ENCODE peak calls at places on chromosomes 4 and X, in six cellular contexts. T is kidney epithelial cell; F is CD8-positive, alpha-beta memory T cell; Q is stomach; W is SK-N-SH; C is left ventricle myocardium inferior. B is an unnamed sample.

GRCh38 chrX:66635360-66635759 is 3.5 kb downstream of the EDA2R start:
- DNase-seq in T (peak), F (no peak), Q (no peak), W (no peak), C (no peak), B (no peak)

GRCh38 chr4:4583606-4584005 is 41.8 kb upstream of the STX18 start:
- DNase-seq in T (no peak), F (no peak), Q (no peak), W (no peak), C (no peak), B (no peak)

GRCh38 chrX:2614911-2615310 is 76.2 kb upstream of the CD99 start:
- DNase-seq in T (peak), F (no peak), Q (no peak), W (no peak), C (no peak), B (no peak)

GRCh38 chrX:150036641-150037040 is 98.3 kb upstream of the EOLA2 start:
- DNase-seq in T (no peak), F (no peak), Q (no peak), W (no peak), C (no peak), B (no peak)

GRCh38 chr4:8191136-8191747 is 7.8 kb upstream of the SH3TC1 start:
- DNase-seq in T (no peak), F (no peak), Q (peak), W (no peak), C (peak), B (peak)

GRCh38 chrX:132375941-132376340 is 112.9 kb downstream of the MBNL3 start:
- DNase-seq in T (no peak), F (no peak), Q (no peak), W (no peak), C (no peak), B (peak)

GRCh38 chrX:18886344-18887161 is 97.4 kb downstream of the PHKA2 start:
- DNase-seq in T (no peak), F (peak), Q (peak), W (peak), C (peak), B (peak)

GRCh38 chr4:120443111-120443510 is 376.5 kb upstream of the MAD2L1 start:
- DNase-seq in T (no peak), F (no peak), Q (no peak), W (no peak), C (no peak), B (no peak)

GRCh38 chr4:3484057-3484973 is 21.2 kb downstream of the DOK7 start:
- DNase-seq in T (peak), F (no peak), Q (peak), W (peak), C (peak), B (no peak)

GRCh38 chr4:15906024-15906443 is 32.5 kb downstream of the FGFBP1 start:
- DNase-seq in T (peak), F (no peak), Q (peak), W (no peak), C (peak), B (no peak)

GRCh38 chrX:13664026-13664425 is 11.1 kb downstream of the TCEANC start:
- DNase-seq in T (no peak), F (no peak), Q (no peak), W (no peak), C (no peak), B (no peak)

GRCh38 chrX:2596856-2597255 is 94.2 kb upstream of the CD99 start:
- DNase-seq in T (no peak), F (no peak), Q (no peak), W (no peak), C (no peak), B (no peak)

GRCh38 chr4:151484396-151485102 is 75.6 kb downstream of the FHIP1A start:
- DNase-seq in T (peak), F (no peak), Q (no peak), W (no peak), C (no peak), B (no peak)

GRCh38 chr4:21900211-21900610 is 48.4 kb downstream of the KCNIP4 start:
- DNase-seq in T (no peak), F (no peak), Q (no peak), W (no peak), C (no peak), B (no peak)

GRCh38 chr4:97998203-97998602 is 145.1 kb downstream of the STPG2 start:
- DNase-seq in T (no peak), F (no peak), Q (no peak), W (no peak), C (no peak), B (no peak)

GRCh38 chr4:17168571-17168970 is 270.1 kb upstream of the LDB2 start:
- DNase-seq in T (peak), F (no peak), Q (no peak), W (no peak), C (no peak), B (no peak)

GRCh38 chr4:150986085-150986484 is 29.0 kb downstream of the LRBA start:
- DNase-seq in T (no peak), F (no peak), Q (no peak), W (no peak), C (no peak), B (no peak)

GRCh38 chr4:38279650-38280322 is 319.6 kb downstream of the PTTG2 start:
- DNase-seq in T (no peak), F (no peak), Q (no peak), W (no peak), C (no peak), B (no peak)

GRCh38 chr4:98522603-98523395 is 135.6 kb downstream of the TSPAN5 start:
- DNase-seq in T (peak), F (no peak), Q (no peak), W (no peak), C (no peak), B (no peak)

GRCh38 chr4:82710202-82710929 is 88.2 kb downstream of the SCD5 start:
- DNase-seq in T (no peak), F (no peak), Q (no peak), W (no peak), C (no peak), B (no peak)

GRCh38 chr4:2537011-2537830 is 774 bp downstream of the FAM193A start:
- DNase-seq in T (no peak), F (peak), Q (peak), W (peak), C (peak), B (peak)

GRCh38 chrX:138775501-138775900 is 64.0 kb upstream of the FGF13 start:
- DNase-seq in T (no peak), F (no peak), Q (no peak), W (peak), C (no peak), B (peak)

GRCh38 chrX:137151403-137151802 is 117.6 kb upstream of the GPR101 start:
- DNase-seq in T (no peak), F (no peak), Q (no peak), W (no peak), C (no peak), B (no peak)
- H3K4me3 ChIP-seq in T (no peak), F (no peak), Q (no peak), W (no peak), C (no peak), B (no peak)

DNA sequence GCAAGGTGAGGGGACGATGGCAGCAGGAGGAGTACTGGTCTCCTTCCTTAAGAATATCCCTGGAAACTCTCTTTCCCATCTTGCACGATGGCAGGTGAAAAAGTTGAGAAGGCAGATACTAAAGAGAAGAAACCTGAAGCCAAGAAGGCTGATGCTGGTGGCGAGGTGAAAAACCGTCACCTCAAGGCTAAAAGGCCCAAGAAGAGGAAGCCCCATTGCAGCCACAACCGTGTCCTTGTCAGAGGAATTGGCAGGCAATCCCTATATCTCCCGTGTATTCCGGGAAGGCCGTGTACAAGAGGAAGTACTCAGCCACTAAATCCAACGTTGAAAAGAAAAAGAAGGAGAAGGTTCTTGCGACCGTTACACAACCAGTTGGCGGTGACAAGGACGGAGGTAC is 40.0 kb downstream of the CRLF2 start:
- DNase-seq in T (no peak), F (no peak), Q (no peak), W (no peak), C (no peak), B (no peak)
- H3K4me3 ChIP-seq in T (no peak), F (no peak), Q (no peak), W (no peak), C (no peak), B (no peak)

GRCh38 chr4:158164849-158165248 is 8.0 kb downstream of the GASK1B start:
- DNase-seq in T (no peak), F (no peak), Q (no peak), W (no peak), C (no peak), B (no peak)
- H3K4me3 ChIP-seq in T (no peak), F (no peak), Q (no peak), W (no peak), C (peak), B (no peak)

GRCh38 chrX:24466025-24466424 is 939 bp downstream of the PDK3 start:
- DNase-seq in T (no peak), F (no peak), Q (no peak), W (no peak), C (no peak), B (no peak)

GRCh38 chrX:24465524-24465850 is 401 bp downstream of the PDK3 start:
- DNase-seq in T (no peak), F (no peak), Q (no peak), W (no peak), C (peak), B (no peak)

GRCh38 chrX:24471808-24472207 is 6.7 kb downstream of the PDK3 start:
- DNase-seq in T (no peak), F (no peak), Q (no peak), W (no peak), C (no peak), B (no peak)

GRCh38 chrX:24464836-24465523 is at the start of gene PDK3:
- DNase-seq in T (peak), F (peak), Q (peak), W (peak), C (peak), B (peak)

DNA sequence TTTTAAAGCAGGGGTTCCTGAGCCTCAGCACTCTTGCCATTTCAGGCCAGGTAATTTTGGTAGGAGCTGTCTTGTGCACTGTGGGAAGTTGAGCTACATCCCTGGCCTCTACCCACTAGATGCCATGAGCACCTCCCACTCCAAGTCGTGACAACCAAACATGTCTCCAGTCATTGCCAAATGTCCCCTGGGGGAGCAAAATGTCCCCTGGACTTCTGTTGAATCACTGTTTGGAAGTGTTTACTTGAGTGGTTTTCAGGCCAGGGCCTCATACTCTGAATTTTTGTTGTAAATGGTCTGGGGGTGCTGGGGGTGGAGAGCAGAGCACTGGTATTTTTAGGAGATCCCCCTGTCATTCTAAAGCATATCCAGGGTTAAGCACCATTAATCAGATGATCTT is 3.2 kb downstream of the PDK3 start:
- DNase-seq in T (no peak), F (no peak), Q (no peak), W (no peak), C (no peak), B (no peak)
- H3K4me3 ChIP-seq in T (no peak), F (no peak), Q (no peak), W (no peak), C (no peak), B (no peak)

GRCh38 chrX:153707406-153707805 is 16.8 kb downstream of the BCAP31 start:
- DNase-seq in T (no peak), F (no peak), Q (no peak), W (no peak), C (no peak), B (no peak)

GRCh38 chrX:153709726-153710674 is 14.2 kb downstream of the BCAP31 start:
- DNase-seq in T (no peak), F (no peak), Q (no peak), W (no peak), C (no peak), B (no peak)

GRCh38 chrX:153704021-153704526 is 16.3 kb downstream of the SLC6A8 start:
- DNase-seq in T (no peak), F (no peak), Q (no peak), W (no peak), C (no peak), B (no peak)

GRCh38 chrX:153708415-153708814 is 15.8 kb downstream of the BCAP31 start:
- DNase-seq in T (peak), F (no peak), Q (peak), W (peak), C (peak), B (no peak)

DNA sequence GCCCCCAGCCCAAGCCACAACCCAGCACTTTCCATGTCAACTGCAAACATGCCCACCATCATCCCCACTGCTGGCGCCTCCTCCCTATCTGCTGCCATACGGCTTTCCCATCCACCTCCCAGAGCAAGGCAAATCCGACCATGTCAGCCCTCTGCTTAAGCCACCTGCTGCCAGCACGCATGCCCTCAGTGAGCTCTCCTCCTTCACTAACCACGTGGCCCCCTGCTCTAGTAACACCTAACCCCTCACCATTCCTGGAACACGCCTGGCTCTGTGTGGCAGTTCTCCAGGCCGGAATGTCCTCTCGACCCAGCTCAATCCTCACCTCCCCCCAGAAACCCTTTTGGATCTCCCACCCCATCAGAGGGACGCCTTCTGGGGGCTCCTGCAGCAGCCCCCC is 17.4 kb downstream of the BCAP31 start:
- DNase-seq in T (no peak), F (no peak), Q (no peak), W (no peak), C (peak), B (no peak)
- H3K4me3 ChIP-seq in T (no peak), F (no peak), Q (no peak), W (no peak), C (peak), B (no peak)

GRCh38 chrX:74523224-74523623 is 91.2 kb downstream of the RLIM start:
- DNase-seq in T (no peak), F (no peak), Q (no peak), W (no peak), C (no peak), B (no peak)
- H3K4me3 ChIP-seq in T (no peak), F (no peak), Q (no peak), W (no peak), C (no peak), B (no peak)